ENCODE peak calls at places on chromosomes 11 and 22, in five cellular contexts. Q is hepatocyte, P is fibroblast of villous mesenchyme, W is mammary epithelial cell, J is AG04450. L is an unnamed sample.

GRCh38 chr22:45585946-45586540 is 83.4 kb downstream of the FBLN1 start:
- DNase-seq in Q (no peak), P (no peak), W (no peak), J (no peak), L (no peak)

GRCh38 chr11:101508370-101508769 is 75.4 kb downstream of the TRPC6 start:
- DNase-seq in Q (no peak), P (no peak), W (no peak), J (no peak), L (no peak)

GRCh38 chr22:45246060-45246985 is 5.6 kb upstream of the KIAA0930 start:
- DNase-seq in Q (peak), P (peak), W (peak), J (peak), L (peak)

GRCh38 chr11:112025682-112026081 is 474 bp downstream of the DLAT start:
- DNase-seq in Q (no peak), P (peak), W (peak), J (no peak), L (no peak)

GRCh38 chr11:106468091-106468490 is 390.6 kb downstream of the AASDHPPT start:
- DNase-seq in Q (peak), P (peak), W (no peak), J (no peak), L (peak)

GRCh38 chr22:25672685-25673084 is 69.3 kb upstream of the MYO18B start:
- DNase-seq in Q (no peak), P (no peak), W (no peak), J (no peak), L (no peak)

GRCh38 chr11:119525855-119526196 is 102.9 kb upstream of the THY1 start:
- DNase-seq in Q (no peak), P (no peak), W (no peak), J (no peak), L (no peak)

GRCh38 chr11:40314327-40314726 is 1145.1 kb downstream of the LRRC4C start:
- DNase-seq in Q (no peak), P (peak), W (no peak), J (no peak), L (no peak)

GRCh38 chr22:44363214-44363979 is 50.6 kb upstream of the SHISAL1 start:
- DNase-seq in Q (peak), P (peak), W (peak), J (peak), L (no peak)

GRCh38 chr11:66509131-66509561 is 1.3 kb upstream of the BBS1 start:
- DNase-seq in Q (no peak), P (peak), W (no peak), J (no peak), L (no peak)

GRCh38 chr11:16587670-16588069 is 150.8 kb upstream of the C11orf58 start:
- DNase-seq in Q (no peak), P (no peak), W (no peak), J (no peak), L (no peak)

GRCh38 chr11:19819148-19819547 is 106.5 kb downstream of the NAV2 start:
- DNase-seq in Q (no peak), P (no peak), W (no peak), J (no peak), L (no peak)

GRCh38 chr11:134086376-134086775 is 17.5 kb downstream of the JAM3 start:
- DNase-seq in Q (no peak), P (no peak), W (no peak), J (no peak), L (no peak)

GRCh38 chr11:59174664-59175033 is 2.7 kb downstream of the DTX4 start:
- DNase-seq in Q (peak), P (peak), W (peak), J (no peak), L (no peak)

GRCh38 chr11:19873730-19874129 is 161.1 kb downstream of the NAV2 start:
- DNase-seq in Q (no peak), P (no peak), W (no peak), J (no peak), L (no peak)

GRCh38 chr11:78256962-78257361 is 68.2 kb downstream of the USP35 start:
- DNase-seq in Q (peak), P (peak), W (no peak), J (peak), L (no peak)

GRCh38 chr22:50262460-50262911 is 1.0 kb upstream of the MAPK12 start:
- DNase-seq in Q (no peak), P (no peak), W (no peak), J (no peak), L (no peak)

GRCh38 chr22:17845790-17846189 is 71.5 kb upstream of the BID start:
- DNase-seq in Q (no peak), P (no peak), W (no peak), J (no peak), L (no peak)

GRCh38 chr22:19571207-19571795 is 47.1 kb upstream of the CLDN5 start:
- DNase-seq in Q (no peak), P (peak), W (no peak), J (peak), L (no peak)

GRCh38 chr22:46791201-46791731 is 28.8 kb downstream of the TBC1D22A start:
- DNase-seq in Q (no peak), P (peak), W (no peak), J (no peak), L (no peak)

GRCh38 chr22:32281092-32281491 is 25.9 kb upstream of the SLC5A4 start:
- DNase-seq in Q (no peak), P (no peak), W (peak), J (no peak), L (peak)

GRCh38 chr11:93686226-93686625 is 24.7 kb downstream of the CEP295 start:
- DNase-seq in Q (no peak), P (no peak), W (no peak), J (no peak), L (no peak)

GRCh38 chr22:42275970-42276369 is 5.5 kb upstream of the TCF20 start:
- DNase-seq in Q (no peak), P (no peak), W (no peak), J (no peak), L (no peak)

GRCh38 chr11:131693756-131694155 is 323.3 kb downstream of the NTM start:
- DNase-seq in Q (no peak), P (no peak), W (no peak), J (no peak), L (no peak)

GRCh38 chr11:65558002-65558784 is at the start of gene LTBP3:
- DNase-seq in Q (peak), P (peak), W (peak), J (no peak), L (no peak)

GRCh38 chr11:72745925-72746550 is 6.2 kb downstream of the ARAP1 start:
- DNase-seq in Q (no peak), P (no peak), W (no peak), J (no peak), L (no peak)

GRCh38 chr11:59857444-59858434 is 8.5 kb downstream of the TCN1 start:
- DNase-seq in Q (no peak), P (peak), W (peak), J (no peak), L (peak)

GRCh38 chr11:12224537-12224893 is 114.1 kb downstream of the MICAL2 start:
- DNase-seq in Q (no peak), P (peak), W (peak), J (peak), L (no peak)

GRCh38 chr22:43345761-43346261 is 2.6 kb upstream of the SCUBE1 start:
- DNase-seq in Q (no peak), P (no peak), W (no peak), J (no peak), L (no peak)

GRCh38 chr22:48240165-48240934 is 1477.9 kb downstream of the TBC1D22A start:
- DNase-seq in Q (no peak), P (no peak), W (no peak), J (no peak), L (no peak)

GRCh38 chr22:45429424-45429823 is 15.9 kb downstream of the RIBC2 start:
- DNase-seq in Q (peak), P (no peak), W (no peak), J (no peak), L (no peak)

GRCh38 chr11:130390071-130390758 is 38.2 kb downstream of the ADAMTS8 start:
- DNase-seq in Q (peak), P (peak), W (peak), J (peak), L (peak)

GRCh38 chr22:21022955-21023614 is 8.1 kb downstream of the P2RX6 start:
- DNase-seq in Q (no peak), P (no peak), W (no peak), J (no peak), L (no peak)

GRCh38 chr11:118295834-118296454 is 8.6 kb upstream of the CD3E start:
- DNase-seq in Q (peak), P (peak), W (peak), J (no peak), L (peak)
- TF ChIP-seq CTCF in Q (peak), P (peak), W (peak), J (peak), L (peak)

GRCh38 chr11:8808226-8808585 is 102.8 kb upstream of the AKIP1 start:
- DNase-seq in Q (no peak), P (peak), W (no peak), J (no peak), L (no peak)

GRCh38 chr11:8809185-8809584 is 101.8 kb upstream of the AKIP1 start:
- DNase-seq in Q (no peak), P (peak), W (peak), J (no peak), L (no peak)

GRCh38 chr11:8805256-8805655 is 105.7 kb upstream of the AKIP1 start:
- DNase-seq in Q (no peak), P (no peak), W (no peak), J (no peak), L (no peak)

GRCh38 chr11:8807544-8808225 is 103.3 kb upstream of the AKIP1 start:
- DNase-seq in Q (no peak), P (peak), W (peak), J (peak), L (no peak)

GRCh38 chr11:8806974-8807373 is 104.0 kb upstream of the AKIP1 start:
- DNase-seq in Q (no peak), P (no peak), W (no peak), J (no peak), L (no peak)
- H3K4me3 ChIP-seq in Q (no peak), P (no peak), W (peak), J (peak), L (no peak)

GRCh38 chr11:1452744-1453143 is 33.8 kb downstream of the MOB2 start:
- DNase-seq in Q (no peak), P (no peak), W (no peak), J (no peak), L (no peak)

GRCh38 chr11:1454576-1454975 is 32.0 kb downstream of the MOB2 start:
- DNase-seq in Q (no peak), P (no peak), W (no peak), J (no peak), L (no peak)

GRCh38 chr11:1451781-1452470 is 34.7 kb downstream of the MOB2 start:
- DNase-seq in Q (no peak), P (no peak), W (no peak), J (no peak), L (no peak)

GRCh38 chr11:1455032-1455762 is 31.4 kb downstream of the MOB2 start:
- DNase-seq in Q (no peak), P (no peak), W (no peak), J (no peak), L (no peak)

DNA sequence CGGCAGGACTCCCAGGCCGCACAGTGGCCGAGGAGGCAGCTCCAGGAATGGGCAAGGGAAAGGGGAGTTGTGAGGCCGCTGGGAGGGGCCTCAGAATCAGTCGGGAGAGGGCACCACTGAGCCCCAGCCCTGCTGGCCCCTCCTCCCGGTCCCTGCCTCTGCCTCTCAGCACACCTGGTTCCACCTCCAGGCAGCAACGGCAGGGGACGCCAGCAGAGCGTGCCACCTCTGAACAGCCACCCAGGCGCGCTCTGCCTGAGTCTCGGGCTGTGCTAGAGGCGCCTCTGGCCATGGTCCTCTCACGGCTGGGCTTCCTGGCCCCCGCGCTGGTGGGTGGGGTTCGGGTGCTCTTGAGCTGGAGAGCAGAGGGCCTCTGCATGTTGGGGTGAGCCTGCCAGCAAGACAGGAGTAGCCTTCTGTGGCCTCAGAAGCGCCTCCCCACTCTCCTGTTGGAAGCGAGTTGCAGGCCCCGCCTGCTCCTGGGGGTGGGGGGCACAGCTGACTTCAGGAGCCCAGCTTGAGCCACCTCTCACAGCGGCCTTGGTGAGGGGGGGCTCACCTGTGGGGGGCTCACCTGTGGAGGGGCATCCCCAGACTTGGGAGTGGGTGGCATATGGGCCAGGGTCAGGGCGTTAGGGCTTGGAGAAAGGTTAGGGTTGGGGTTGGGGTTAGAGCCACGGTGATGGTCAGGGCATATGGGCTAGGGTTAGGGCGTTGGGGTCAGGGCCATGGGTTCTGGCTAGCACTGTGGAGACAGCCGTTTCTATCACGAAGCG is 32.8 kb downstream of the MOB2 start:
- DNase-seq in Q (peak), P (no peak), W (no peak), J (no peak), L (no peak)
- TF ChIP-seq CTCF in Q (peak), P (no peak), W (peak), J (peak), L (peak)

GRCh38 chr11:28738549-28738948 is 630.4 kb downstream of the METTL15 start:
- DNase-seq in Q (no peak), P (no peak), W (peak), J (no peak), L (no peak)
- H3K4me3 ChIP-seq in Q (no peak), P (no peak), W (no peak), J (no peak), L (no peak)

DNA sequence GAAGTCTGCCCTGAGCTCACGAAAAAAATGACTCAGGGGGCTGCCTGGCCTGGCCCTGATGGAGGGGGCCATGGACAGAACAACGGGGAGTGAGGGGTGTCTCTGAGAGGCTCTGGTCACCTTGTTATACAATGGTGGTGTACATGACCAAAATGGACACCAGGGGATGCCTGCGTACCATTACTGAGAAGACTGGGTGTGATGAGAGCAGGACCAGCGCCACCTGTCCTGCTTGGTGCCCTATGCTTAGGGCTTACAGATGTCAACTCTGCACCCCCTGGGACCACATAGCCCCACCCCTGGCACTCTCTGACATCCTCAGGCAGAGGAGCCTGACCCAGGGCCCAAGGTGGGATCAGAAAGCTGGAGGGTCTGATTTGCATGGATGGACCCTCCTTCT is 104.8 kb downstream of the ZNF280B start:
- DNase-seq in Q (no peak), P (no peak), W (no peak), J (no peak), L (no peak)
- TF ChIP-seq CTCF in Q (no peak), P (no peak), W (no peak), J (no peak), L (no peak)